ENCODE peak calls at places on chromosomes 5 and 9, in eight cellular contexts. One of them, this sample, is unnamed.

GRCh38 chr9:113337714-113338113 is 2.4 kb downstream of the WDR31 start:
- DNase-seq in heart right ventricle: no peak
- DNase-seq in heart left ventricle: no peak
- DNase-seq in mammary epithelial cell: no peak
- DNase-seq in ovary: no peak
- DNase-seq in epithelial cell of proximal tubule: no peak
- DNase-seq in pancreas: no peak
- DNase-seq in GM10248: no peak
- DNase-seq in this sample: no peak

GRCh38 chr9:745761-746414 is 95.6 kb upstream of the DMRT1 start:
- DNase-seq in heart right ventricle: no peak
- DNase-seq in heart left ventricle: no peak
- DNase-seq in mammary epithelial cell: no peak
- DNase-seq in ovary: no peak
- DNase-seq in epithelial cell of proximal tubule: no peak
- DNase-seq in pancreas: no peak
- DNase-seq in GM10248: no peak
- DNase-seq in this sample: no peak

GRCh38 chr9:136613824-136614371 is 48.8 kb upstream of the EGFL7 start:
- DNase-seq in heart right ventricle: no peak
- DNase-seq in heart left ventricle: no peak
- DNase-seq in mammary epithelial cell: no peak
- DNase-seq in ovary: no peak
- DNase-seq in epithelial cell of proximal tubule: no peak
- DNase-seq in pancreas: peak
- DNase-seq in GM10248: no peak
- DNase-seq in this sample: no peak

GRCh38 chr5:139392324-139392677 is 2.6 kb upstream of the MZB1 start:
- DNase-seq in heart right ventricle: no peak
- DNase-seq in heart left ventricle: no peak
- DNase-seq in mammary epithelial cell: no peak
- DNase-seq in ovary: no peak
- DNase-seq in epithelial cell of proximal tubule: no peak
- DNase-seq in pancreas: peak
- DNase-seq in GM10248: no peak
- DNase-seq in this sample: peak

GRCh38 chr5:83503662-83504061 is 32.1 kb downstream of the VCAN start:
- DNase-seq in heart right ventricle: no peak
- DNase-seq in heart left ventricle: no peak
- DNase-seq in mammary epithelial cell: no peak
- DNase-seq in ovary: no peak
- DNase-seq in epithelial cell of proximal tubule: no peak
- DNase-seq in pancreas: no peak
- DNase-seq in GM10248: no peak
- DNase-seq in this sample: no peak

GRCh38 chr5:162593881-162594280 is 526.3 kb downstream of the GABRG2 start:
- DNase-seq in heart right ventricle: no peak
- DNase-seq in heart left ventricle: no peak
- DNase-seq in mammary epithelial cell: no peak
- DNase-seq in ovary: no peak
- DNase-seq in epithelial cell of proximal tubule: no peak
- DNase-seq in pancreas: no peak
- DNase-seq in GM10248: no peak
- DNase-seq in this sample: no peak

GRCh38 chr9:136095028-136095494 is at the start of gene NACC2:
- DNase-seq in heart right ventricle: peak
- DNase-seq in heart left ventricle: peak
- DNase-seq in mammary epithelial cell: peak
- DNase-seq in ovary: peak
- DNase-seq in epithelial cell of proximal tubule: no peak
- DNase-seq in pancreas: peak
- DNase-seq in GM10248: no peak
- DNase-seq in this sample: no peak

GRCh38 chr9:92245005-92245797 is 48.3 kb downstream of the IARS1 start:
- DNase-seq in heart right ventricle: no peak
- DNase-seq in heart left ventricle: no peak
- DNase-seq in mammary epithelial cell: peak
- DNase-seq in ovary: no peak
- DNase-seq in epithelial cell of proximal tubule: peak
- DNase-seq in pancreas: no peak
- DNase-seq in GM10248: no peak
- DNase-seq in this sample: no peak

GRCh38 chr9:121820286-121821005 is 169.0 kb downstream of the DAB2IP start:
- DNase-seq in heart right ventricle: no peak
- DNase-seq in heart left ventricle: no peak
- DNase-seq in mammary epithelial cell: no peak
- DNase-seq in ovary: no peak
- DNase-seq in epithelial cell of proximal tubule: no peak
- DNase-seq in pancreas: no peak
- DNase-seq in GM10248: no peak
- DNase-seq in this sample: no peak

GRCh38 chr5:127801751-127802476 is 98.7 kb downstream of the CCDC192 start:
- DNase-seq in heart right ventricle: no peak
- DNase-seq in heart left ventricle: no peak
- DNase-seq in mammary epithelial cell: no peak
- DNase-seq in ovary: no peak
- DNase-seq in epithelial cell of proximal tubule: no peak
- DNase-seq in pancreas: no peak
- DNase-seq in GM10248: no peak
- DNase-seq in this sample: no peak

GRCh38 chr5:146681586-146681945 is 165.6 kb upstream of the GPR151 start:
- DNase-seq in heart right ventricle: no peak
- DNase-seq in heart left ventricle: no peak
- DNase-seq in mammary epithelial cell: no peak
- DNase-seq in ovary: no peak
- DNase-seq in epithelial cell of proximal tubule: no peak
- DNase-seq in pancreas: no peak
- DNase-seq in GM10248: no peak
- DNase-seq in this sample: no peak

GRCh38 chr9:1732670-1733069 is 282.5 kb upstream of the SMARCA2 start:
- DNase-seq in heart right ventricle: no peak
- DNase-seq in heart left ventricle: no peak
- DNase-seq in mammary epithelial cell: no peak
- DNase-seq in ovary: no peak
- DNase-seq in epithelial cell of proximal tubule: no peak
- DNase-seq in pancreas: no peak
- DNase-seq in GM10248: no peak
- DNase-seq in this sample: no peak

GRCh38 chr5:90709323-90710148 is 150.9 kb downstream of the ADGRV1 start:
- DNase-seq in heart right ventricle: no peak
- DNase-seq in heart left ventricle: no peak
- DNase-seq in mammary epithelial cell: peak
- DNase-seq in ovary: no peak
- DNase-seq in epithelial cell of proximal tubule: no peak
- DNase-seq in pancreas: no peak
- DNase-seq in GM10248: peak
- DNase-seq in this sample: no peak

GRCh38 chr9:37491939-37492338 is 6.2 kb downstream of the POLR1E start:
- DNase-seq in heart right ventricle: no peak
- DNase-seq in heart left ventricle: no peak
- DNase-seq in mammary epithelial cell: no peak
- DNase-seq in ovary: no peak
- DNase-seq in epithelial cell of proximal tubule: no peak
- DNase-seq in pancreas: no peak
- DNase-seq in GM10248: no peak
- DNase-seq in this sample: no peak

GRCh38 chr5:107935641-107936040 is 264.9 kb upstream of the EFNA5 start:
- DNase-seq in heart right ventricle: no peak
- DNase-seq in heart left ventricle: no peak
- DNase-seq in mammary epithelial cell: no peak
- DNase-seq in ovary: no peak
- DNase-seq in epithelial cell of proximal tubule: no peak
- DNase-seq in pancreas: no peak
- DNase-seq in GM10248: no peak
- DNase-seq in this sample: no peak

GRCh38 chr5:95081500-95082355 is 203.2 kb downstream of the MCTP1 start:
- DNase-seq in heart right ventricle: peak
- DNase-seq in heart left ventricle: peak
- DNase-seq in mammary epithelial cell: peak
- DNase-seq in ovary: no peak
- DNase-seq in epithelial cell of proximal tubule: peak
- DNase-seq in pancreas: no peak
- DNase-seq in GM10248: peak
- DNase-seq in this sample: no peak

GRCh38 chr9:91725651-91726050 is 224.4 kb downstream of the ROR2 start:
- DNase-seq in heart right ventricle: no peak
- DNase-seq in heart left ventricle: no peak
- DNase-seq in mammary epithelial cell: no peak
- DNase-seq in ovary: no peak
- DNase-seq in epithelial cell of proximal tubule: no peak
- DNase-seq in pancreas: no peak
- DNase-seq in GM10248: no peak
- DNase-seq in this sample: no peak

GRCh38 chr5:172187118-172188032 is 649 bp downstream of the STK10 start:
- DNase-seq in heart right ventricle: peak
- DNase-seq in heart left ventricle: peak
- DNase-seq in mammary epithelial cell: peak
- DNase-seq in ovary: peak
- DNase-seq in epithelial cell of proximal tubule: no peak
- DNase-seq in pancreas: peak
- DNase-seq in GM10248: peak
- DNase-seq in this sample: no peak

GRCh38 chr5:172186114-172186695 is 1.8 kb downstream of the STK10 start:
- DNase-seq in heart right ventricle: no peak
- DNase-seq in heart left ventricle: no peak
- DNase-seq in mammary epithelial cell: no peak
- DNase-seq in ovary: no peak
- DNase-seq in epithelial cell of proximal tubule: no peak
- DNase-seq in pancreas: no peak
- DNase-seq in GM10248: no peak
- DNase-seq in this sample: no peak

GRCh38 chr5:172189693-172190296 is 1.8 kb upstream of the STK10 start:
- DNase-seq in heart right ventricle: no peak
- DNase-seq in heart left ventricle: no peak
- DNase-seq in mammary epithelial cell: no peak
- DNase-seq in ovary: no peak
- DNase-seq in epithelial cell of proximal tubule: no peak
- DNase-seq in pancreas: no peak
- DNase-seq in GM10248: no peak
- DNase-seq in this sample: no peak

GRCh38 chr5:172188033-172188892 is at the start of gene STK10:
- DNase-seq in heart right ventricle: peak
- DNase-seq in heart left ventricle: peak
- DNase-seq in mammary epithelial cell: peak
- DNase-seq in ovary: peak
- DNase-seq in epithelial cell of proximal tubule: peak
- DNase-seq in pancreas: peak
- DNase-seq in GM10248: peak
- DNase-seq in this sample: peak

GRCh38 chr5:172188893-172189692 is 1.1 kb upstream of the STK10 start:
- DNase-seq in heart right ventricle: no peak
- DNase-seq in heart left ventricle: no peak
- DNase-seq in mammary epithelial cell: no peak
- DNase-seq in ovary: peak
- DNase-seq in epithelial cell of proximal tubule: no peak
- DNase-seq in pancreas: no peak
- DNase-seq in GM10248: no peak
- DNase-seq in this sample: no peak
- TF ChIP-seq CTCF in heart right ventricle: no peak
- TF ChIP-seq CTCF in heart left ventricle: no peak
- TF ChIP-seq CTCF in mammary epithelial cell: no peak
- TF ChIP-seq CTCF in ovary: no peak
- TF ChIP-seq CTCF in epithelial cell of proximal tubule: no peak
- TF ChIP-seq CTCF in pancreas: no peak
- TF ChIP-seq CTCF in GM10248: no peak
- TF ChIP-seq CTCF in this sample: peak

GRCh38 chr5:73027361-73027760 is 71.5 kb downstream of the FCHO2 start:
- DNase-seq in heart right ventricle: no peak
- DNase-seq in heart left ventricle: no peak
- DNase-seq in mammary epithelial cell: no peak
- DNase-seq in ovary: no peak
- DNase-seq in epithelial cell of proximal tubule: no peak
- DNase-seq in pancreas: no peak
- DNase-seq in GM10248: no peak
- DNase-seq in this sample: no peak
- TF ChIP-seq CTCF in heart right ventricle: no peak
- TF ChIP-seq CTCF in heart left ventricle: no peak
- TF ChIP-seq CTCF in mammary epithelial cell: no peak
- TF ChIP-seq CTCF in ovary: no peak
- TF ChIP-seq CTCF in epithelial cell of proximal tubule: no peak
- TF ChIP-seq CTCF in pancreas: no peak
- TF ChIP-seq CTCF in GM10248: no peak
- TF ChIP-seq CTCF in this sample: peak

DNA sequence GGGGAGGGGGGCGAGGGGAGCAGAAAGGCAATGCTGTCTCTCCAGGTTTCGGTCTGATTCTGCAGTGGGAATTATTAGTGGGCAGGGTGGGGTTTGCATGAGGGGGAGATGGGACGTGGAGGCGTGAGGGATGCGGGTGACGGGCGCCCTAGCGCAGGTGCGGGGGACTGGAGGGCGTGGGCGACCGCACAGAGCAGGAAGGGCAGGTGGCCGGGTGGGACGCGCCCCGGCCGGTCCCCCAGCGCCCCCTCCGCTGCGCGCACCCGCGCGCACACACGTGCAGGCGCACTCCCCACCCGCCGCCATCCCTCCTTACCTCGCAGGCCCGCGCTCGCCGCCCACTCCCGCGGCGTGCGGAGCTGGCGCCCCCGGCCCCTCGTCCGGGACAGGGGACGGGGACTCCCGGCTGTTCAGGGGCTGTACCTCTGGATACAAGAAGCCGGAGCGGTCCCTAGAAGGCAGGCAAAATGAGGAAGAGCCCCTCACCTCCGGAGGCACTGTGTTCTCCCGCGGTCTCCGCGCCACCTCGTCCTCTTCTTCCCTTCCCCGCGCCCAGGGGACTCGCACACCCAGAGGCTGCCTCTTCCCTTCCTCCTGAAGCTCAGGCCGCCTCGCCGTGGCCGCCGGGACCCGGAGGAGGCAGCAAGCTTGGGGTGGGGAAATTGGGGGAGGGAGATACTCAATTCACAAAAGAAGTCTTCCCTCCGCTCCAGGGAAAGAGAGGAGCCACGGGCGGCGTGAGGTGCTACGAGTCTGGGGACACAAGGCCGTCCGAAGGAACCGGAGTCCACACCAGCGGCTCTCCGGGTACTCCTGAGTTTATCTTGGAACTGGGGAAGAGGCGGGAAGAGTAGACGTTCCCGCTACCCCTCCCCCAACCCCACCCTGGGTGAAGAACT is 1.3 kb upstream of the GABRB2 start:
- DNase-seq in heart right ventricle: no peak
- DNase-seq in heart left ventricle: no peak
- DNase-seq in mammary epithelial cell: no peak
- DNase-seq in ovary: no peak
- DNase-seq in epithelial cell of proximal tubule: no peak
- DNase-seq in pancreas: peak
- DNase-seq in GM10248: peak
- DNase-seq in this sample: no peak
- TF ChIP-seq CTCF in heart right ventricle: no peak
- TF ChIP-seq CTCF in heart left ventricle: no peak
- TF ChIP-seq CTCF in mammary epithelial cell: no peak
- TF ChIP-seq CTCF in ovary: no peak
- TF ChIP-seq CTCF in epithelial cell of proximal tubule: no peak
- TF ChIP-seq CTCF in pancreas: no peak
- TF ChIP-seq CTCF in GM10248: no peak
- TF ChIP-seq CTCF in this sample: no peak

DNA sequence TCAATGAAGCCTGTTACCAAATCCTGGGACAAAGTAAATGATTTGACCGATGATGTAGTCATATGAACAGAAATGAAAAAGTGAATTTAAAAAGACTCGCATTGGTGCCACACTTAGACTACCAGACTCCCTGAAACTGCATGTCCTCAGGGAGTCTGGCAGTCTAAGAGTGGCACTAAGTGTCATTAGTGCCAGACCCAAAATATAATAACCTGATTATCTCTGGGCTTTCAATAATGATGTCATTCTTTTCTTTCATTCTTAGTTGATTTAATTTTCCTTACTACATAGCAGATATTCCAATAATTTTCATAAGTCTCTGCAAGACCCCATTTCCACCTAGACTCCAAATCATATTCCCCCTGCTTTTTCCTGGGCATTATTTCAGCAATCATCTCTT is 59.0 kb downstream of the OR2K2 start:
- DNase-seq in heart right ventricle: no peak
- DNase-seq in heart left ventricle: no peak
- DNase-seq in mammary epithelial cell: no peak
- DNase-seq in ovary: no peak
- DNase-seq in epithelial cell of proximal tubule: no peak
- DNase-seq in pancreas: no peak
- DNase-seq in GM10248: no peak
- DNase-seq in this sample: no peak
- TF ChIP-seq CTCF in heart right ventricle: no peak
- TF ChIP-seq CTCF in heart left ventricle: no peak
- TF ChIP-seq CTCF in mammary epithelial cell: no peak
- TF ChIP-seq CTCF in ovary: no peak
- TF ChIP-seq CTCF in epithelial cell of proximal tubule: no peak
- TF ChIP-seq CTCF in pancreas: no peak
- TF ChIP-seq CTCF in GM10248: no peak
- TF ChIP-seq CTCF in this sample: no peak

This sample was measured in chondrocyte.